ENCODE peak calls at places on chromosomes 4 and X, in nine cellular contexts. X is astrocyte of the cerebellum, L is IMR-90, F is OCI-LY7, V is HL-60, D is fibroblast of the aortic adventitia, T is A549, S is fibroblast of pulmonary artery, R is cardiac fibroblast. Q is an unnamed sample.
A peak's percentile ranks its signal among the peaks of the same experiment; 100 is the strongest.

GRCh38 chrX:118497180-118497814 is 1.7 kb downstream of the DOCK11 start:
- DNase-seq in X (no peak), L (no peak), F (peak; percentile 35), V (no peak), D (no peak), T (no peak), S (no peak), R (no peak), Q (no peak)

GRCh38 chr4:82721819-82722423 is 76.7 kb downstream of the SCD5 start:
- DNase-seq in X (no peak), L (peak; percentile 26), F (peak; percentile 47), V (no peak), D (peak; percentile 29), T (no peak), S (no peak), R (no peak), Q (peak; percentile 33)

GRCh38 chrX:15564981-15565579 is 35.7 kb downstream of the ACE2 start:
- DNase-seq in X (peak; percentile 27), L (peak; percentile 44), F (peak; percentile 23), V (peak; percentile 6), D (peak; percentile 84), T (peak; percentile 13), S (peak; percentile 89), R (peak; percentile 88), Q (peak; percentile 86)

GRCh38 chr4:121702136-121702535 is 5.4 kb upstream of the ANXA5 start:
- DNase-seq in X (no peak), L (no peak), F (no peak), V (no peak), D (no peak), T (no peak), S (no peak), R (no peak), Q (no peak)

GRCh38 chrX:113399501-113400192 is 559.0 kb upstream of the AMOT start:
- DNase-seq in X (no peak), L (no peak), F (no peak), V (no peak), D (peak; percentile 31), T (no peak), S (peak; percentile 36), R (peak; percentile 16), Q (peak; percentile 4)

GRCh38 chrX:110691446-110691845 is 104.2 kb downstream of the CHRDL1 start:
- DNase-seq in X (no peak), L (no peak), F (no peak), V (no peak), D (peak; percentile 9), T (no peak), S (no peak), R (no peak), Q (peak; percentile 0)

GRCh38 chr4:18579222-18579621 is 557.7 kb upstream of the LCORL start:
- DNase-seq in X (no peak), L (no peak), F (no peak), V (no peak), D (no peak), T (no peak), S (no peak), R (no peak), Q (no peak)

GRCh38 chr4:129111919-129112318 is 16.0 kb downstream of the C4orf33 start:
- DNase-seq in X (no peak), L (no peak), F (no peak), V (no peak), D (no peak), T (no peak), S (no peak), R (no peak), Q (no peak)

GRCh38 chr4:169238445-169238844 is 32.3 kb downstream of the SH3RF1 start:
- DNase-seq in X (no peak), L (peak; percentile 47), F (no peak), V (no peak), D (peak; percentile 59), T (no peak), S (peak; percentile 60), R (peak; percentile 64), Q (peak; percentile 67)

DNA sequence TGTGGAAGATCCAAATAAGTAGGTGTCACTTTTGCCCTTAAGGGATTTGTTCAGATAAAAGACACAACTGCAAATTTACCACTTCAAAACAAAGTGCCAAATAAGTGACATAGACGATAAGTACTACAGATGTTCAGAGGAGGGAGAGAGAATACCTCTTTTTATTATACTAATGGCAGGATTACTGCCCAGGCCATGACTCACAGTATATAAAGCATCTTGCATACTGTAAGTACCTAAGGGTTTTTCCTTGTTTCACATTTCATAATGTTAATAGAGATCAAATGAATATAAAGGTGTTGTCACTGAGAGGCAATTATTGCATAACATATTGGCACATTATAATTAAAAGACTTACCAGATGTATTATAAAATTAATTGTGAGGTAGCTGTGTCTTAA is 46.4 kb downstream of the PTPN13 start:
- DNase-seq in X (no peak), L (peak; percentile 61), F (no peak), V (no peak), D (peak; percentile 40), T (no peak), S (peak; percentile 11), R (peak; percentile 5), Q (peak; percentile 80)
- H3K4me3 ChIP-seq in X (no peak overlapping the region), L (no peak overlapping the region), F (no peak overlapping the region), V (no peak overlapping the region), D (no peak overlapping the region), T (no peak overlapping the region), S (no peak overlapping the region), R (no peak overlapping the region), Q (no peak overlapping the region)

DNA sequence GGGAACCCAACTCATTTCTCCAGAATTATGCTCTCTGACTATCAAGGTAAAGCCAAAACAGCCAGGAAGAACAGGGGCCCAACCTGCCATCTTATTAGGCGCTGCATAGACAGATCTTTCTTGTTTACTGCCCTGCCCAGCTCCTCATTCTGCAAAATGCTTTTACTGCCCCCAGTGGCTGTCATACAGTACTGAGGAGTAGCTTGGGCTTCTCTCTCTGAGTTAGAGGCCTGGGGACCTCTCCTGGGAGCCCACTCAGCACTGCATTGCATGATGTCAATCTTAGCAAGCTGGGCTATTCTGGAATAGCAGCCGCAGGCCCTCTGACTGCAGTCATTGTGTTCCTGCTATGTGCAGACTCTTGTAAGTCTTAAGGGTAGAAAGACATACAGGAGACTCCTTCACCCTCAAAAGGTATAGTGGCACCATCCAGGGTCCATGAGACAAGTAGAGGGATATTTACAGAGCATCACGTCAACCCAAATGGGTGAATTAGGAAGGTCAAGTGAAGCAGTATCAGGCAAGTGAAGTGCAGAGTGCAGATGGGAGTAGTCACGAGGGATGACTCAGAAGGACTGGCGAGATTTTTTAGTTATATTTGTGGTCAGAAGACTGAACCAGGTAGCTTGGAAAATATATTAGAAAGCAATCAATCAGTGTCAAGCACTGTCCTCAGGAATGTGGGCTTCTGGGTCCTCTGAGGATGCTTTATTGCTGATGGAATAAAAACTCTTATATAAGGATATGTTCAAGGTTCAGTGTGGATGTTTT is 294.1 kb upstream of the SFRP2 start:
- DNase-seq in X (peak; percentile 13), L (no peak), F (peak; percentile 8), V (no peak), D (no peak), T (no peak), S (no peak), R (peak; percentile 3), Q (peak; percentile 8)
- TF ChIP-seq CTCF in X (peak; percentile 42), L (no peak), F (peak; percentile 68), V (peak; percentile 9), D (peak; percentile 25), T (no peak), S (peak; percentile 19), R (peak; percentile 42), Q (peak; percentile 17)

GRCh38 chrX:40097492-40098263 is at the start of gene BCOR:
- DNase-seq in X (no peak), L (peak; percentile 58), F (peak; percentile 74), V (peak; percentile 68), D (peak; percentile 62), T (peak; percentile 34), S (peak; percentile 66), R (peak; percentile 75), Q (peak; percentile 71)
- H3K4me3 ChIP-seq in X (peak within 1 kb of the TSS; percentile 45), L (peak within 1 kb of the TSS; percentile 86), F (peak within 1 kb of the TSS; percentile 90), V (peak within 1 kb of the TSS; percentile 57), D (peak within 1 kb of the TSS; percentile 68), T (peak within 1 kb of the TSS; percentile 84), S (peak within 1 kb of the TSS; percentile 61), R (peak within 1 kb of the TSS; percentile 58), Q (peak within 1 kb of the TSS; percentile 57)

DNA sequence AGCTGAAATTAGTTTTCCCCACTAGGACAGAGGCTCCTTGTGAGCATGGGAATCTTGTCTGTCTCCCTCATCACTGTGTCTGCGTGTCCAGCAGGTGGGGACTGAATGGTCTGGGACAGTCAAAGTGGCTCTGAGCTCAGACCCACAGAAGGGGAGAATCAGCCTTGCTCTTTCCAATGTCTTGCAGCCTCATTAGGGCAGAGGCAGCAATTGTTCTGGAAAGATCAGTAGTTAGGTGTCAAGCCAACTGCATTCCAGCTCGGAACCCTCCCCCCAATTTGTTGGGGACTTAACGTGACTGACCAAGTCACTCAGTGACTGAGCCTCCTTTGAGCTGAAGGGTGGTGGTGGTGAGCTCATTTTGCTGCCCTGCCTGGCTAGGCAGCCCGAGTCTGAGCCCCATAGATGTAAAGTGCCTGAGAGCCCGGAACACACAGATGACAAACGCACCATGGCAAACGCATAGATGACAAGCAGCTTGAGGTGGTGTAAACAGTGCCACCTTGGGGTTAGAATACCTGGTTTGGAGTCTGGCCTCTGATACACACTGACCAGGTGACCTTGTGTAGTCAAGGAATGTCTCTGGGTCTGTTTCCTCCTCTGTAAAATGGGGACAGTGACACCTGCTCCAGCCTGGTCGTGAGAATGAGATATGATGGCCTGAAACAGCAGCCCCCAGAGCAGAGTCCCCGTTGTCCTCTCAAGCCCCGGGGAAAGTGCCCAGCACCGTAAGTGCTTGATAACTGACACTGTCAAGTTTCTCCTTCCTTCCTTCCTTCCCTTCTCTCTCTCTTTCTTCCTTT is 2.7 kb upstream of the SORCS2 start:
- DNase-seq in X (no peak), L (no peak), F (peak; percentile 13), V (no peak), D (no peak), T (no peak), S (no peak), R (no peak), Q (no peak)
- TF ChIP-seq CTCF in X (no peak), L (no peak), F (peak; percentile 27), V (no peak), D (no peak), T (no peak), S (no peak), R (no peak), Q (no peak)

GRCh38 chrX:40007746-40008705 is 89.7 kb downstream of the BCOR start:
- DNase-seq in X (no peak), L (no peak), F (no peak), V (no peak), D (no peak), T (no peak), S (no peak), R (no peak), Q (no peak)

GRCh38 chrX:40010550-40011364 is 87.0 kb downstream of the BCOR start:
- DNase-seq in X (no peak), L (no peak), F (no peak), V (no peak), D (no peak), T (no peak), S (no peak), R (no peak), Q (no peak)

GRCh38 chrX:40009890-40010289 is 87.9 kb downstream of the BCOR start:
- DNase-seq in X (no peak), L (no peak), F (no peak), V (no peak), D (no peak), T (no peak), S (no peak), R (no peak), Q (no peak)

GRCh38 chrX:40008841-40009461 is 88.8 kb downstream of the BCOR start:
- DNase-seq in X (no peak), L (no peak), F (no peak), V (no peak), D (no peak), T (no peak), S (peak; percentile 9), R (peak; percentile 13), Q (no peak)

GRCh38 chrX:40009462-40009851 is 88.3 kb downstream of the BCOR start:
- DNase-seq in X (no peak), L (no peak), F (no peak), V (no peak), D (no peak), T (no peak), S (no peak), R (no peak), Q (no peak)
- H3K4me3 ChIP-seq in X (no peak overlapping the region), L (no peak overlapping the region), F (no peak overlapping the region), V (no peak overlapping the region), D (no peak overlapping the region), T (no peak overlapping the region), S (no peak overlapping the region), R (no peak overlapping the region), Q (no peak overlapping the region)